ENCODE peak calls at places on chromosome 19, in five cellular contexts. One of them, this sample, is unnamed.

GRCh38 chr19:10217085-10217484 is 14.0 kb downstream of the S1PR2 start:
- DNase-seq in mesenchymal stem cell: no peak
- DNase-seq in trophoblast cell: no peak
- DNase-seq in H1: no peak
- DNase-seq in neuronal stem cell: no peak
- DNase-seq in this sample: no peak

GRCh38 chr19:2385053-2385721 is 25.1 kb downstream of the TMPRSS9 start:
- DNase-seq in H1: peak
- DNase-seq in trophoblast cell: peak
- DNase-seq in neuronal stem cell: no peak
- DNase-seq in mesenchymal stem cell: peak
- DNase-seq in this sample: peak

GRCh38 chr19:55809381-55810058 is 22.3 kb downstream of the NLRP11 start:
- DNase-seq in neuronal stem cell: no peak
- DNase-seq in trophoblast cell: peak
- DNase-seq in H1: peak
- DNase-seq in mesenchymal stem cell: no peak
- DNase-seq in this sample: peak

GRCh38 chr19:8655340-8655709 is 24.9 kb downstream of the NFILZ start:
- DNase-seq in H1: no peak
- DNase-seq in neuronal stem cell: no peak
- DNase-seq in mesenchymal stem cell: no peak
- DNase-seq in trophoblast cell: no peak
- DNase-seq in this sample: no peak

GRCh38 chr19:49866933-49867782 is at the start of gene PNKP:
- DNase-seq in mesenchymal stem cell: peak
- DNase-seq in trophoblast cell: peak
- DNase-seq in neuronal stem cell: peak
- DNase-seq in H1: peak
- DNase-seq in this sample: peak

GRCh38 chr19:49224856-49225255 is 67.3 kb downstream of the TRPM4 start:
- DNase-seq in neuronal stem cell: peak
- DNase-seq in trophoblast cell: peak
- DNase-seq in mesenchymal stem cell: peak
- DNase-seq in H1: peak
- DNase-seq in this sample: peak

GRCh38 chr19:55408320-55408836 is 790 bp upstream of the UBE2S start:
- DNase-seq in trophoblast cell: no peak
- DNase-seq in H1: no peak
- DNase-seq in neuronal stem cell: no peak
- DNase-seq in mesenchymal stem cell: no peak
- DNase-seq in this sample: no peak

GRCh38 chr19:45125360-45125759 is 32.4 kb downstream of the PPP1R37 start:
- DNase-seq in H1: no peak
- DNase-seq in trophoblast cell: no peak
- DNase-seq in neuronal stem cell: no peak
- DNase-seq in mesenchymal stem cell: no peak
- DNase-seq in this sample: no peak

GRCh38 chr19:17081672-17082630 is 6.4 kb downstream of the MYO9B start:
- DNase-seq in mesenchymal stem cell: no peak
- DNase-seq in H1: no peak
- DNase-seq in neuronal stem cell: no peak
- DNase-seq in trophoblast cell: no peak
- DNase-seq in this sample: no peak

GRCh38 chr19:49761249-49761624 is 1.9 kb downstream of the TSKS start:
- DNase-seq in neuronal stem cell: no peak
- DNase-seq in H1: no peak
- DNase-seq in trophoblast cell: no peak
- DNase-seq in mesenchymal stem cell: no peak
- DNase-seq in this sample: no peak

GRCh38 chr19:28436320-28436719 is 776.6 kb downstream of the UQCRFS1 start:
- DNase-seq in trophoblast cell: no peak
- DNase-seq in neuronal stem cell: no peak
- DNase-seq in mesenchymal stem cell: no peak
- DNase-seq in H1: no peak
- DNase-seq in this sample: no peak

GRCh38 chr19:57668635-57669034 is at the start of gene ZSCAN4:
- DNase-seq in trophoblast cell: no peak
- DNase-seq in H1: no peak
- DNase-seq in neuronal stem cell: no peak
- DNase-seq in mesenchymal stem cell: no peak
- DNase-seq in this sample: no peak

GRCh38 chr19:39913682-39914333 is 20.6 kb downstream of the FCGBP start:
- DNase-seq in neuronal stem cell: no peak
- DNase-seq in H1: no peak
- DNase-seq in mesenchymal stem cell: no peak
- DNase-seq in trophoblast cell: no peak
- DNase-seq in this sample: no peak

GRCh38 chr19:39916236-39916635 is 18.2 kb downstream of the FCGBP start:
- DNase-seq in neuronal stem cell: no peak
- DNase-seq in trophoblast cell: no peak
- DNase-seq in mesenchymal stem cell: no peak
- DNase-seq in H1: no peak
- DNase-seq in this sample: no peak

GRCh38 chr19:39916851-39917396 is 17.5 kb downstream of the FCGBP start:
- DNase-seq in neuronal stem cell: no peak
- DNase-seq in mesenchymal stem cell: no peak
- DNase-seq in trophoblast cell: no peak
- DNase-seq in H1: no peak
- DNase-seq in this sample: no peak

GRCh38 chr19:39915848-39916215 is 18.6 kb downstream of the FCGBP start:
- DNase-seq in mesenchymal stem cell: no peak
- DNase-seq in trophoblast cell: no peak
- DNase-seq in neuronal stem cell: no peak
- DNase-seq in H1: no peak
- DNase-seq in this sample: no peak

DNA sequence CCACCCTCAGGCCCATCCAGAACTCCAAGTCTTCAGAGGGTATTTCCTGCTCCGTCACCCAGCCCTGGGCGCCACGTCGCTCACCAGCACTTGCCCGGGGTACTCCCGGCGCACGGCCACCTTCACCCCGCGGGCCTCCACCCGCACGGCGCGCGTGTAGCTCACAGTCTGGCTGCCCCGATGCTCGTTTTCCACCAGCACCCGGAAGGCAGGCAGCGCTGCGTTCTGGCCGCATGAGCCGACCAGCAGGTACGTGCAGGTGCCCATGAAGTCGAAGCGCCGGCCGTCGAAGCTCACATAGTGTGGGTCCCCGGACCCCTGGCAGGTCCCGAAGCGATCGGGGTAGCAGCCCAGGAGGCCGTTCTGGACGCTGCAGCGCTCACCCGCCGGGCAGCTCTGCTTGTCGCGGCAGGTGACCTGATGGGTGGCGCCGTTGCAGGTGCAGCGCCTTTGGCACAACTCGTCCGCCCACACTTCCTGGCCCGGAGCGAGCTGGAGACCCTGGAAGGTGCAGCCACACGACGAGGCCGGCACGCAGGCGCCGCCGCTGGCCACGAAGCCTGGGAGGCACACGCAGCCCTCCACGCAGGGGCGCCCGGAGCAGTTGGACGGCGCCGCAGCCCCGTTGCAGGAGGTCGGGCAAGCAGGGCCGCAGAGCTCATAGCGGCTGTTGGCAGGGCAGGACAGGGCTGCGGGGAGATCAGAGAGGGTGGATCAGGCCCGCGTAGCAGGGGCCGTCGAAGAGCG is 19.2 kb downstream of the FCGBP start:
- DNase-seq in H1: no peak
- DNase-seq in mesenchymal stem cell: no peak
- DNase-seq in neuronal stem cell: no peak
- DNase-seq in trophoblast cell: no peak
- DNase-seq in this sample: peak
- H2BK12ac ChIP-seq in H1: no peak
- H2BK12ac ChIP-seq in mesenchymal stem cell: no peak
- H2BK12ac ChIP-seq in neuronal stem cell: peak
- H2BK12ac ChIP-seq in trophoblast cell: no peak
- H2BK12ac ChIP-seq in this sample: no peak

GRCh38 chr19:54216869-54217268 is 5.9 kb downstream of the LILRB3 start:
- DNase-seq in trophoblast cell: no peak
- DNase-seq in neuronal stem cell: no peak
- DNase-seq in mesenchymal stem cell: no peak
- DNase-seq in H1: no peak
- DNase-seq in this sample: no peak
- H2AK5ac ChIP-seq in trophoblast cell: no peak
- H2AK5ac ChIP-seq in neuronal stem cell: no peak
- H2AK5ac ChIP-seq in mesenchymal stem cell: no peak
- H2AK5ac ChIP-seq in H1: no peak
- H2AK5ac ChIP-seq in this sample: no peak

DNA sequence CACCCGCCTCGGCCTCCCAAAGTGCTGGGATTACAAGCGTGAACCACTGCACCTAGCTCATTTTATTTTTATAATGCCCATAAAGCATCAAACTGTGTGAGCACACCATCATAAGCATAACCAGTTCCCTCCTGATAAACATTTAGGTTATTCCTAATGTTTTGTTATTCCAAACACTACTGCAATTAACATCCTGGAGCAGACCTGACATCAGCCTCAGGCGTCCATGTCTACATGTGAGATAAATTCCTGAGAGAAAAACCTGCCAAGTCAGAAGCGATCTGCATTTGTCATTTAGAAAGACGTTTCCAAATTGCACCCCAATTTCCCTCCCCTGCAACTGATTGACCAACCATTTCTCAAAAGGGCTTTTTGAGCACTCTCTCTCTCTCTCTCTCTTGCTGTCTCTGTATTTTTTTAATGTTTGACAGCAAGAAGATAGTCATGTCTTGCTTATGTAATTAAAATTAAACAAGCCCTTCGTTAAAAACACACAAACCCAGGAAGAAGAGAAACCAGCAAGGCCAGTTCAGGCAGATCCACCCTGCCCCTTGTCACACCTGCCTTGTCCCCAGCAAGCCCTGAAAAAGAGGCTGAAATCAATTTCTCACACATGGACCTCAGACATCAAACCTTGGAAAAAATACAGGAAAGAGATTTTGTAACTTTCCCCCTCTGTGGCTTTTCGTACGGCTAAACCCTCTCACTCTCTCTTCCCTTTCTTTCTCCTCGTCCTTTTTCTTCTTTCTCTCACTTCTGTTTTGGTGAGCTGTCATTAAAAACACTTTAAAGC is 9.9 kb downstream of the LYPD3 start:
- DNase-seq in mesenchymal stem cell: no peak
- DNase-seq in H1: no peak
- DNase-seq in trophoblast cell: peak
- DNase-seq in neuronal stem cell: no peak
- DNase-seq in this sample: no peak
- H2AFZ ChIP-seq in mesenchymal stem cell: no peak
- H2AFZ ChIP-seq in H1: no peak
- H2AFZ ChIP-seq in trophoblast cell: no peak
- H2AFZ ChIP-seq in neuronal stem cell: no peak
- H2AFZ ChIP-seq in this sample: no peak

DNA sequence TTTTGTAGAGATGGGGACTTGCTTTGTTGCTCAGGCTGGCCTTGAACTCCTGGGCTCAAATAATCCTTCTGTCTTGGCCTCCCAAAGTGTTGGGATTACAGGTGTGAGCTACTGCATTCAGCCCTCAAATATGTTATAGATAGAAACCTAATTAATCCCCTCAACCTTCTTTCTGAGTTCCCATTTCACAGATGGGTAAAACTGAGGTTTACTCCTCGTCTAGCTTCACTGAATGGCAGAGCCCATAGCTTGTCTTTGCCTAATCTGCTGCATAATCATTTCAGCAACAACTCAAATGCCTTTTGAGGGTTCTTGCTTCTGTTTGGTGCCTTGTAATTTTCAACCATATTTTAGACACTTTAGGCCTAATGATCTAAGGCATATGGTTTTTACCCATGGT is 36.0 kb upstream of the ADGRE1 start:
- DNase-seq in mesenchymal stem cell: no peak
- DNase-seq in H1: no peak
- DNase-seq in neuronal stem cell: no peak
- DNase-seq in trophoblast cell: no peak
- DNase-seq in this sample: no peak
- H2BK12ac ChIP-seq in mesenchymal stem cell: no peak
- H2BK12ac ChIP-seq in H1: no peak
- H2BK12ac ChIP-seq in neuronal stem cell: no peak
- H2BK12ac ChIP-seq in trophoblast cell: no peak
- H2BK12ac ChIP-seq in this sample: no peak

DNA sequence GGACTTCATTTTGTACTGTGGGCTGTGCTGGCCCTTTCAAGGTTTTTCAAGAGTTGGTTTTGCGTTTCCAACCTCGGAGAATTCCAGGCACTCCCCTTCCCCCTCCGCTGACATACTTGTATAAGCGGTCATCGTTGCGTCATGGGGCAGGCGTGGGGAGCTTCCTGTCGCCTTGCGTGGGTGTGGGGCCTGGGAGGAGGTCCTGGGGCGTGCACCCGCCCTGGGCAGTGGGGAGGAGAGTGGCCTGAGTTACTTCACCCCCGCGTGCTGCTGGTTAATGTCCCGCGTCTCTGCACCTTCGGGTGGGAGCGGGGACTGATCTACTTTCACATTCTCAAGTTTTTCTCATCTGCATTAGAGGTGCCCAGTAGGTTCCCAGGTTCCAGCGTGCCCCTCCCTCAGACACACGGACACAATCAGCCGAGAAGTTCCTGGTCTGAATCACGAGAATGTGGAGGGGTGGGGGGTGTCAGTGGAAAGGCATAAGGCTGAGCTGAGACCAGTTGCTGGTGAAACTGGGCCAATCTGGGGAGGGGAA is 4.1 kb downstream of the IER2 start:
- DNase-seq in H1: peak
- DNase-seq in mesenchymal stem cell: peak
- DNase-seq in trophoblast cell: peak
- DNase-seq in neuronal stem cell: peak
- DNase-seq in this sample: peak
- H2AK5ac ChIP-seq in H1: no peak
- H2AK5ac ChIP-seq in mesenchymal stem cell: peak
- H2AK5ac ChIP-seq in trophoblast cell: peak
- H2AK5ac ChIP-seq in neuronal stem cell: peak
- H2AK5ac ChIP-seq in this sample: peak

DNA sequence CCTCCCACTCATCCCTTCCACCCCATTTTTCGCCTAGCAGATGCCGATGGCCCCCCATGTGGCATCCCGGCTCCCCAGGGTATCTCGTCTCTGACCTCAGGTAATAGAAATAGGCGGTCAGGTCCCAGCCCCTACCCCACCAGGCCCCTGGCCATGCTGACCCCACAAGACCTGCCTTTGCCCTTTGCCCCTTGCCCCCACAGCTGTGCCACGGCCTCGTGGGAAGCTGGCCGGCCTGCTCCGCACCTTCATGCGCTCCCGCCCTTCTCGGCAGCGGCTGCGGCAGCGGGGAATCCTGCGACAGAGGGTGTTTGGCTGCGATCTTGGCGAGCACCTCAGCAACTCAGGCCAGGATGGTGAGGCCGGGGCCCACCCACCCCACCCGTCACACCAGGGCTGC is 5.4 kb downstream of the ARHGAP33 start:
- DNase-seq in H1: no peak
- DNase-seq in trophoblast cell: no peak
- DNase-seq in neuronal stem cell: no peak
- DNase-seq in mesenchymal stem cell: no peak
- DNase-seq in this sample: no peak
- H2AFZ ChIP-seq in H1: no peak
- H2AFZ ChIP-seq in trophoblast cell: no peak
- H2AFZ ChIP-seq in neuronal stem cell: no peak
- H2AFZ ChIP-seq in mesenchymal stem cell: no peak
- H2AFZ ChIP-seq in this sample: no peak

GRCh38 chr19:4539697-4540581 is at the start of gene LRG1:
- DNase-seq in neuronal stem cell: no peak
- DNase-seq in H1: no peak
- DNase-seq in mesenchymal stem cell: no peak
- DNase-seq in trophoblast cell: peak
- DNase-seq in this sample: no peak
- H2BK12ac ChIP-seq in neuronal stem cell: no peak
- H2BK12ac ChIP-seq in H1: peak
- H2BK12ac ChIP-seq in mesenchymal stem cell: no peak
- H2BK12ac ChIP-seq in trophoblast cell: no peak
- H2BK12ac ChIP-seq in this sample: no peak

GRCh38 chr19:1260749-1261511 is 8.2 kb upstream of the CIRBP start:
- DNase-seq in H1: peak
- DNase-seq in trophoblast cell: peak
- DNase-seq in mesenchymal stem cell: peak
- DNase-seq in neuronal stem cell: peak
- DNase-seq in this sample: peak
- H2AK5ac ChIP-seq in H1: peak
- H2AK5ac ChIP-seq in trophoblast cell: peak
- H2AK5ac ChIP-seq in mesenchymal stem cell: peak
- H2AK5ac ChIP-seq in neuronal stem cell: peak
- H2AK5ac ChIP-seq in this sample: no peak

This sample was measured in H9.